ENCODE peak calls at places on chromosome 22, in eight cellular contexts. D, U, G, W, T, O, N and Q are unnamed samples.

GRCh38 chr22:30460147-30460546 is 11.7 kb downstream of the SEC14L3 start:
- DNase-seq in D (no peak), G (no peak), O (no peak), N (no peak), T (no peak), W (no peak), U (no peak), Q (no peak)

GRCh38 chr22:42565956-42566355 is 12.2 kb downstream of the SERHL2 start:
- DNase-seq in W (no peak), G (no peak), O (no peak), N (no peak), D (no peak), T (no peak), U (no peak), Q (no peak)

GRCh38 chr22:47634342-47634741 is 871.9 kb downstream of the TBC1D22A start:
- DNase-seq in O (no peak), N (no peak), W (no peak), G (no peak), U (no peak), D (no peak), T (no peak), Q (peak; percentile 77)

GRCh38 chr22:26669060-26669481 is 11.7 kb downstream of the MIAT start:
- DNase-seq in T (peak; percentile 57), N (peak; percentile 52), G (no peak), D (no peak), O (no peak), U (peak; percentile 56), W (no peak), Q (no peak)

GRCh38 chr22:43974028-43974545 is 18.8 kb downstream of the SAMM50 start:
- DNase-seq in T (no peak), D (no peak), W (no peak), N (no peak), O (no peak), U (no peak), G (no peak), Q (no peak)

GRCh38 chr22:29830585-29830984 is 7.5 kb downstream of the ASCC2 start:
- DNase-seq in G (peak; percentile 72), U (no peak), W (no peak), D (peak; percentile 69), O (peak; percentile 79), N (no peak), T (no peak), Q (no peak)

GRCh38 chr22:31160328-31160978 is 471 bp downstream of the RNF185 start:
- DNase-seq in W (no peak), U (no peak), O (no peak), T (peak; percentile 21), N (peak; percentile 48), G (no peak), D (no peak), Q (no peak)

GRCh38 chr22:27952091-27952490 is 33.0 kb upstream of the PITPNB start:
- DNase-seq in O (peak; percentile 3), T (peak; percentile 80), W (no peak), N (peak; percentile 77), U (no peak), G (no peak), D (no peak), Q (no peak)

GRCh38 chr22:44574057-44574456 is 76.0 kb upstream of the RTL6 start:
- DNase-seq in U (no peak), G (peak; percentile 38), N (peak; percentile 18), W (peak; percentile 13), T (peak; percentile 91), O (no peak), D (no peak), Q (no peak)

GRCh38 chr22:43109511-43109910 is 1.0 kb upstream of the BIK start:
- DNase-seq in O (no peak), N (no peak), T (no peak), U (no peak), G (no peak), W (no peak), D (no peak), Q (no peak)

GRCh38 chr22:20226077-20226716 is 41.9 kb downstream of the RTN4R start:
- DNase-seq in D (no peak), T (no peak), G (no peak), W (no peak), N (no peak), O (no peak), U (no peak), Q (no peak)

GRCh38 chr22:33962409-33962808 is 42.1 kb upstream of the LARGE1 start:
- DNase-seq in U (no peak), N (no peak), W (no peak), G (no peak), O (no peak), D (no peak), T (no peak), Q (no peak)

GRCh38 chr22:36334838-36335603 is 52.7 kb downstream of the MYH9 start:
- DNase-seq in N (peak; percentile 69), U (no peak), G (no peak), T (peak; percentile 62), W (no peak), D (peak; percentile 46), O (no peak), Q (no peak)

GRCh38 chr22:19645905-19646304 is 68.4 kb upstream of the SEPTIN5 start:
- DNase-seq in T (no peak), W (no peak), G (no peak), N (no peak), D (no peak), O (no peak), U (no peak), Q (no peak)

DNA sequence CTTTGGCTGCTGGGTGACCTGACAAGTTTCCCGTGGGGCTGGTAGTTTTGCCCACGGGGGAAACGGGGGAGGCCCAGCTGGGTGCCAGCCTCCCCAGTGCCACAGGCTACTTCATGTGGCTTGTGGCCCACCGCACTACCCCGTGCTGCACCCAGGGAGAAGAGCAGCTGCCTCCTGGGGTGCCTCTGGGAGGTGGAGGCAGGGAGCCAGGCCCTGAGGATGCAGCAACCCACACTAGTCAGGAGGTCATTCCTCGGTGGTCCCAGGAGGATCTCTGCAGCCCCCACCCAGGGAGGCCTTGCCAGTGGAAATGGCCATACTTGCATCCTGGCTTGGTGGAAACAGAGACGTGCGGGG is 3.5 kb downstream of the PIM3 start:
- DNase-seq in O (no peak), W (no peak), D (no peak), G (no peak), N (no peak), T (no peak), U (no peak), Q (peak; percentile 83)
- H3K4me3 ChIP-seq in O (peak overlapping the region; percentile 98), W (no peak overlapping the region), D (peak overlapping the region; percentile 83), G (peak overlapping the region; percentile 86), N (peak overlapping the region; percentile 81), T (peak overlapping the region; percentile 89), U (peak overlapping the region; percentile 92), Q (no peak overlapping the region)

GRCh38 chr22:49124588-49124987 is 703.1 kb downstream of the BRD1 start:
- DNase-seq in D (no peak), U (no peak), W (no peak), G (no peak), N (no peak), T (no peak), O (no peak), Q (peak; percentile 45)
- TF ChIP-seq CTCF in D (no peak), U (no peak), W (no peak), G (no peak), N (no peak), T (no peak), O (no peak), Q (no peak)

GRCh38 chr22:38383417-38383816 is 66.2 kb upstream of the CSNK1E start:
- DNase-seq in T (peak; percentile 17), O (no peak), W (no peak), D (no peak), G (no peak), U (no peak), N (peak; percentile 24), Q (no peak)
- H3K4me3 ChIP-seq in T (no peak overlapping the region), O (no peak overlapping the region), W (no peak overlapping the region), D (no peak overlapping the region), G (no peak overlapping the region), U (no peak overlapping the region), N (no peak overlapping the region), Q (no peak overlapping the region)

GRCh38 chr22:22460060-22460459 is 48.5 kb downstream of the ZNF280B start:
- DNase-seq in N (no peak), D (no peak), G (no peak), W (no peak), T (no peak), O (no peak), U (no peak), Q (no peak)
- TF ChIP-seq CTCF in N (no peak), D (no peak), G (no peak), W (no peak), T (no peak), O (no peak), U (no peak), Q (no peak)